ENCODE peak calls at places on chromosomes 12 and 14, in ten cellular contexts. A is endothelial cell, I is fibroblast of pulmonary artery, T is B cell, S is mesothelial cell of epicardium, Q is left lung, E is IMR-90, J is upper lobe of right lung, L is Calu3, B is hepatocyte. N is an unnamed sample.

GRCh38 chr12:113333877-113334785 is 778 bp downstream of the SLC8B1 start:
- DNase-seq in I (no peak), S (no peak), A (no peak), J (peak), T (no peak), L (peak), Q (peak), B (no peak), E (no peak), N (no peak)

GRCh38 chr12:81077686-81078441 is at the start of gene ACSS3:
- DNase-seq in I (peak), Q (peak), B (peak), L (no peak), T (no peak), A (peak), J (peak), E (no peak), S (no peak), N (no peak)

GRCh38 chr14:87805315-87805723 is 187.7 kb downstream of the GALC start:
- DNase-seq in E (no peak), L (peak), T (no peak), J (no peak), S (no peak), A (peak), B (peak), I (peak), Q (no peak), N (peak)

GRCh38 chr12:54455760-54456469 is 17.5 kb downstream of the GTSF1 start:
- DNase-seq in E (no peak), T (no peak), J (no peak), L (no peak), B (no peak), S (no peak), I (no peak), A (no peak), Q (no peak), N (no peak)

GRCh38 chr12:113249546-113249945 is 28.3 kb downstream of the TPCN1 start:
- DNase-seq in T (no peak), J (no peak), E (no peak), B (no peak), S (no peak), L (no peak), A (no peak), Q (no peak), I (no peak), N (no peak)

GRCh38 chr12:49097381-49097780 is 2.8 kb upstream of the DHH start:
- DNase-seq in Q (no peak), B (no peak), A (no peak), J (no peak), I (no peak), L (no peak), E (no peak), S (no peak), T (no peak), N (no peak)

GRCh38 chr14:53214384-53214783 is 61.3 kb upstream of the DDHD1 start:
- DNase-seq in L (no peak), I (no peak), S (no peak), Q (no peak), B (no peak), J (no peak), T (no peak), A (no peak), E (no peak), N (no peak)

GRCh38 chr12:86261142-86261541 is 5.0 kb upstream of the MGAT4C start:
- DNase-seq in S (no peak), A (no peak), E (peak), J (no peak), B (no peak), T (no peak), I (peak), L (no peak), Q (no peak), N (no peak)

GRCh38 chr12:28536088-28536487 is 345.8 kb downstream of the CCDC91 start:
- DNase-seq in J (no peak), T (no peak), A (no peak), S (no peak), L (no peak), Q (no peak), I (peak), B (no peak), E (peak), N (no peak)

GRCh38 chr12:47020211-47020821 is 59.1 kb upstream of the PCED1B start:
- DNase-seq in J (no peak), I (no peak), S (no peak), A (no peak), B (no peak), T (no peak), L (no peak), Q (no peak), E (no peak), N (no peak)

GRCh38 chr12:288687-289086 is 26.1 kb upstream of the SLC6A13 start:
- DNase-seq in Q (no peak), I (peak), L (no peak), J (no peak), S (no peak), T (no peak), E (peak), B (no peak), A (no peak), N (no peak)

GRCh38 chr14:90412058-90412457 is 15.2 kb downstream of the CALM1 start:
- DNase-seq in S (no peak), L (no peak), J (no peak), E (no peak), A (no peak), B (no peak), T (no peak), I (no peak), Q (no peak), N (no peak)

GRCh38 chr14:64763801-64764511 is 59.7 kb downstream of the PLEKHG3 start:
- DNase-seq in Q (peak), S (no peak), E (peak), A (no peak), T (no peak), J (no peak), L (peak), I (peak), B (peak), N (no peak)

GRCh38 chr12:122868471-122869177 is 27.3 kb downstream of the VPS37B start:
- DNase-seq in B (no peak), E (no peak), T (peak), L (no peak), A (no peak), I (no peak), S (no peak), Q (peak), J (peak), N (no peak)

GRCh38 chr12:133080051-133080618 is 588 bp upstream of the ZNF140 start:
- DNase-seq in Q (peak), E (peak), L (peak), T (peak), I (peak), B (peak), J (peak), S (peak), A (peak), N (peak)

GRCh38 chr12:118402251-118402650 is 25.9 kb downstream of the SUDS3 start:
- DNase-seq in A (no peak), L (no peak), B (no peak), E (peak), S (no peak), Q (no peak), J (no peak), T (no peak), I (peak), N (no peak)

GRCh38 chr12:109387425-109388166 is 39.9 kb downstream of the MYO1H start:
- DNase-seq in L (peak), T (no peak), B (peak), A (peak), J (no peak), E (peak), S (no peak), I (peak), Q (no peak), N (peak)

GRCh38 chr14:58898655-58899316 is 261.0 kb downstream of the DACT1 start:
- DNase-seq in T (no peak), Q (no peak), J (no peak), A (no peak), I (peak), B (no peak), S (no peak), E (peak), L (no peak), N (no peak)

GRCh38 chr12:53221203-53222076 is 10.6 kb downstream of the RARG start:
- DNase-seq in Q (peak), S (peak), J (peak), T (peak), E (peak), L (peak), I (peak), A (peak), B (peak), N (peak)
- TF ChIP-seq CTCF in Q (no peak), S (no peak), J (no peak), T (peak), E (peak), L (no peak), I (peak), A (no peak), B (peak), N (no peak)

GRCh38 chr12:27236498-27236897 is 7.6 kb upstream of the STK38L start:
- DNase-seq in E (peak), T (no peak), S (no peak), L (no peak), Q (no peak), B (peak), I (peak), A (no peak), J (no peak), N (no peak)

GRCh38 chr12:27237790-27238771 is 6.0 kb upstream of the STK38L start:
- DNase-seq in E (peak), Q (no peak), T (peak), L (no peak), S (no peak), A (no peak), B (no peak), J (no peak), I (peak), N (no peak)

GRCh38 chr12:27229367-27229766 is 14.7 kb upstream of the STK38L start:
- DNase-seq in B (no peak), T (no peak), L (no peak), J (no peak), I (no peak), Q (no peak), E (no peak), A (no peak), S (no peak), N (no peak)

GRCh38 chr12:27233814-27234213 is 10.3 kb upstream of the STK38L start:
- DNase-seq in B (no peak), I (no peak), E (no peak), L (no peak), Q (no peak), S (no peak), A (no peak), J (no peak), T (no peak), N (no peak)
- TF ChIP-seq CTCF in B (no peak), I (no peak), E (no peak), L (no peak), Q (no peak), S (peak), A (peak), J (no peak), T (no peak), N (no peak)

DNA sequence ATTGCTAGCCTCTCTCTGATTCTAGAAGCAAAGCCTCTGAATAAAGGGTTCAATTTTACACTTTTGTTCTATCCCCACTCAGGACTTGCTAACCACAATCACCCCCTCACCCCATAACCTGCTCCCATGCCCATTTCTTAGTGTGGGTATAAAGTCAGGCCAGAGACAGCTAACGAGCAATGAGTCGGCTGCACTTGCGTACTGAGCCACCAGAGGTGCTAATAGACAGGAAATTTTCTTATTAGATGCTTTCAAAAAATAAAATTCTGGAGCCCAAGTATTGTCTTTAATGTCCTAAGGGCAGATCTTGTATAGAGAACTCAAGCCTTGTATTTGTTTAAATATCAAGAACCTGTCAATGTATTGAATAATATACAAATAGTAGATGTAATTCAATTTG is 256.9 kb downstream of the SYT1 start:
- DNase-seq in Q (no peak), B (peak), T (no peak), I (peak), E (no peak), A (peak), S (no peak), J (no peak), L (peak), N (peak)
- TF ChIP-seq CTCF in Q (no peak), B (peak), T (peak), I (peak), E (peak), A (peak), S (no peak), J (peak), L (peak), N (no peak)

GRCh38 chr12:2053675-2054070 is 886 bp downstream of the CACNA1C start:
- DNase-seq in T (no peak), L (no peak), I (no peak), S (no peak), B (peak), E (no peak), J (no peak), A (peak), Q (no peak), N (no peak)

GRCh38 chr12:2057041-2057792 is 4.4 kb downstream of the CACNA1C start:
- DNase-seq in Q (no peak), J (no peak), I (peak), L (peak), A (peak), B (peak), E (peak), T (peak), S (peak), N (peak)

GRCh38 chr12:2051700-2052625 is 824 bp upstream of the CACNA1C start:
- DNase-seq in E (no peak), B (peak), Q (no peak), T (no peak), J (no peak), L (no peak), A (peak), S (no peak), I (no peak), N (no peak)

GRCh38 chr12:2052861-2053674 is at the start of gene CACNA1C:
- DNase-seq in E (peak), Q (peak), B (peak), T (no peak), I (peak), J (no peak), S (peak), L (peak), A (peak), N (peak)

DNA sequence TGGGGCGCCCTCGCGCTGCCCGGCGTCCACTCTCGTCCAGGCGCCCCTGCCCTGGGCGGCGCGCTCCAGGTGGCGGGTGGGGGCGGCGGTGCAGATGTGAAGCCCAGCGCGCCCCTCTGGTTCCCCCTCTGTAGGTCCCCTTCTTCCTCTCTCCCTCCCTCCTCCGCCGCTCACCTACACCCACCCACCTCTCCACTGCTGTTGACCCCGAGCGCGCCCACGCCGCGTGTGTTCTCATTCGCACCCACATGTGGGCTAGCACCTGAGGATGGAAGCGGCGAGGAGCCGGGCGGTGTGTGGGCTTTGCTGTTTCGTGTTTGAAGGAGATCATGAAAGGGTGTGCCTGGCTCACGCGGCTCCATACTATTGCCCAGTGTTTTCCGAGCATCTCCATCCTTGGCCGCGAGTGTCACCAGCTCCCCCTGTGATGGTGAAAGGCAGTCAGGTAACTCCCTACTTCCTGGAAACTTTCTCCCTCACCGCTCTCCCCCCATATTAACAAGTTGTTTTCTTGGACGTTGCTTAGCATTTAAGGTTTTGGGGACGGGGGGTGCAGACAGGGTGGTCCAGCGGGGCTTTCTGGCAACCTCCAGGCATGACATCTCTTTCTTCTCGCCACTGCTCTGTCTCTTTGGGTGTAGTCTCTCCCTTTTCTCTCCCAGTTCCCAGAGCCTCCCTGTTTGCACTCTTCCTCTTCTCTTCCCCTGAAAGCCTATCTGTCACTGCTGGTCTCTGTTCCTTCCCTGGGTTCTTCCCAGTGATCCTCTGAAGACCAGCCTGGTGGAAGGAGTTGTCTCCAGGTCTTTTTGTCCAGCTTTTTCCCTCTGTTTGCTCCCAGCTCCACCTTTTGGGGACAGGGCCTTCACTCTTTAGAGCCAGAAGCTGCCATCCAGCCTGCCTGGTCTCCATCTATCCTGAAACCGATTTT is 1.6 kb downstream of the CACNA1C start:
- DNase-seq in B (peak), I (no peak), A (no peak), E (no peak), S (no peak), Q (no peak), J (no peak), T (no peak), L (no peak), N (no peak)
- TF ChIP-seq CTCF in B (no peak), I (no peak), A (no peak), E (no peak), S (no peak), Q (no peak), J (no peak), T (no peak), L (no peak), N (no peak)

DNA sequence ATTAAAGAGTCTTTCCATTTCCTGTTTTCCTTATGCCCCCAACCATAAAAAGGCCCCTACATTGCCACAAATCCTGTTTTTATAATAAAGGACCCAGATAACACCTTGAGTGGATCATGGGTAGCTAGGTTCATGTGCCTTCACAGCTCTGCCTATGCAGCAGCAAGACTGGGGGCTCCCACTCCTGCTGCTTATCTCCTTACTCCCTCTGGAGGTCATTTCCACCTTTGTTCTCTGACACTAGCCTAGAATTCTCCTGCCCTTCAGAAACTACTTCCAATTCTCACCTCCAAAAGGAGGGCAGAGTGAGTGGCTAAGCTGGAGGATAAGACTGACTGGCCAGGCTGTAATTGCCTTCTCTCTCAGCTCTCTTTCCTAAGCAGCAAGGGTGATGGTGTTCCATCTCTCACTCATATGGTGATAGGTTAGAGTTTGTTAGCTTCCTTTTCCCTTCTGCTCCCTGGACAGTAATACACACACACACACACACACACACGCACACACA is 20.0 kb upstream of the STAC3 start:
- DNase-seq in I (no peak), A (no peak), Q (no peak), B (no peak), E (no peak), L (no peak), J (no peak), T (no peak), S (no peak), N (no peak)
- TF ChIP-seq CTCF in I (no peak), A (no peak), Q (no peak), B (no peak), E (no peak), L (no peak), J (no peak), T (no peak), S (no peak), N (no peak)

N was measured in GM20000.